ENCODE peak calls at places on chromosomes 4 and X, in six cellular contexts. N is breast epithelium, F is astrocyte, J is pancreas, K is A549, B is left ventricle myocardium inferior. I is an unnamed sample.

GRCh38 chr4:144209491-144209890 is 69.0 kb upstream of the GYPA start:
- DNase-seq in B (no peak), J (no peak), K (no peak), N (no peak), F (no peak), I (no peak)

GRCh38 chrX:138463476-138463875 is 248.0 kb downstream of the FGF13 start:
- DNase-seq in N (no peak), F (no peak), K (no peak), B (no peak), J (no peak), I (no peak)

GRCh38 chrX:114626323-114626722 is 42.4 kb downstream of the HTR2C start:
- DNase-seq in F (no peak), N (no peak), B (no peak), K (peak; percentile 13), J (no peak), I (peak; percentile 44)

GRCh38 chr4:100635899-100636298 is 118.1 kb upstream of the EMCN start:
- DNase-seq in F (no peak), K (no peak), J (peak; percentile 27), B (no peak), N (no peak), I (no peak)

GRCh38 chr4:16225139-16225538 is 1.1 kb downstream of the TAPT1 start:
- DNase-seq in N (no peak), B (no peak), J (no peak), F (peak; percentile 36), K (peak; percentile 4), I (peak; percentile 58)

GRCh38 chr4:127015616-127016015 is 617.1 kb upstream of the INTU start:
- DNase-seq in N (no peak), B (no peak), K (no peak), J (no peak), F (peak; percentile 16), I (no peak)

GRCh38 chr4:48047896-48048295 is 31.3 kb downstream of the NIPAL1 start:
- DNase-seq in J (no peak), F (no peak), B (peak; percentile 35), N (no peak), K (no peak), I (no peak)

GRCh38 chr4:38565271-38566199 is 98.5 kb upstream of the KLF3 start:
- DNase-seq in K (peak; percentile 11), N (peak; percentile 56), J (no peak), F (peak; percentile 78), B (peak; percentile 36), I (peak; percentile 54)

GRCh38 chr4:166657261-166657660 is 577.0 kb downstream of the SPOCK3 start:
- DNase-seq in K (no peak), J (no peak), F (peak; percentile 74), B (no peak), N (no peak), I (peak; percentile 30)

GRCh38 chrX:41522681-41523080 is 75.5 kb downstream of the NYX start:
- DNase-seq in B (no peak), F (no peak), K (no peak), J (no peak), N (no peak), I (no peak)

GRCh38 chr4:83392562-83392961 is 57.9 kb upstream of the HPSE start:
- DNase-seq in J (no peak), K (no peak), F (no peak), B (no peak), N (no peak), I (peak; percentile 3)

GRCh38 chrX:1419545-1420355 is 27.8 kb upstream of the SLC25A6 start:
- DNase-seq in F (no peak), B (no peak), N (no peak), K (no peak), J (peak; percentile 56), I (no peak)

GRCh38 chr4:116639070-116639577 is 446.3 kb downstream of the TRAM1L1 start:
- DNase-seq in N (no peak), J (no peak), K (no peak), B (no peak), F (no peak), I (no peak)

GRCh38 chr4:156949373-156949814 is 22.2 kb downstream of the PDGFC start:
- DNase-seq in J (no peak), F (peak; percentile 95), K (peak; percentile 83), B (no peak), N (no peak), I (peak; percentile 90)

GRCh38 chrX:153474718-153475117 is 4.3 kb upstream of the HAUS7 start:
- DNase-seq in F (peak; percentile 50), K (no peak), N (peak; percentile 60), J (no peak), B (peak; percentile 71), I (peak; percentile 45)

GRCh38 chrX:31500920-31501319 is 429.1 kb upstream of the FTHL17 start:
- DNase-seq in B (no peak), K (no peak), N (no peak), J (no peak), F (peak; percentile 69), I (peak; percentile 66)

DNA sequence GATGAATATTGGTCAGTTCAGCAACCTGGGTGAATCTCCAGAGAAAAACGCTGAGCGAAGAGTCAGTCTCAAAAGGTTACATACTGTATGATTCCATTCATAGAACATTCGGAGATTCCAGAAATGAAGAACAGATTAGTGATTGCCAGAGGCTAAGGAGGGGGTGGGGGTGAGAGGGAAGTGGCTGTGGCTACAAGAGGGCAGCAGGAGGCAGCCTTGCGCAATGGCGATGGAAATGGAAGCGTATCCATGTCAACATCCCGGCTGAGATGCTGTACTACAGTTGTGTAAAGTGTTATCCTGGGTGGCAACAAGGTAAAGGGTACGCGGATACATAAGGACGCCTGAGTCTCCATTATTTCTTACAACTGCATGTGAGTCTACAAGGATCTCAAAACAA is 18.0 kb downstream of the LYAR start:
- DNase-seq in F (no peak), K (peak; percentile 12), J (no peak), B (no peak), N (no peak), I (peak; percentile 74)
- TF ChIP-seq CTCF in F (no peak), K (no peak), J (no peak), B (no peak), N (no peak), I (no peak)

GRCh38 chr4:72911316-72911715 is 158.2 kb downstream of the COX18 start:
- DNase-seq in B (no peak), N (no peak), J (no peak), F (no peak), K (no peak), I (no peak)

GRCh38 chr4:72909461-72909860 is 160.1 kb downstream of the COX18 start:
- DNase-seq in K (no peak), N (no peak), F (no peak), J (no peak), B (no peak), I (peak; percentile 46)
- TF ChIP-seq CTCF in K (no peak), N (peak; percentile 22), F (no peak), J (no peak), B (peak; percentile 51), I (peak; percentile 56)

GRCh38 chr4:36207367-36207766 is 36.9 kb downstream of the ARAP2 start:
- DNase-seq in F (no peak), K (no peak), N (no peak), B (no peak), J (no peak), I (no peak)
- TF ChIP-seq CTCF in F (no peak), K (no peak), N (no peak), B (no peak), J (no peak), I (no peak)

GRCh38 chr4:66108898-66109297 is 438.6 kb upstream of the EPHA5 start:
- DNase-seq in F (no peak), J (no peak), N (no peak), K (no peak), B (no peak), I (peak; percentile 2)
- TF ChIP-seq CTCF in F (no peak), J (no peak), N (no peak), K (no peak), B (no peak), I (no peak)

DNA sequence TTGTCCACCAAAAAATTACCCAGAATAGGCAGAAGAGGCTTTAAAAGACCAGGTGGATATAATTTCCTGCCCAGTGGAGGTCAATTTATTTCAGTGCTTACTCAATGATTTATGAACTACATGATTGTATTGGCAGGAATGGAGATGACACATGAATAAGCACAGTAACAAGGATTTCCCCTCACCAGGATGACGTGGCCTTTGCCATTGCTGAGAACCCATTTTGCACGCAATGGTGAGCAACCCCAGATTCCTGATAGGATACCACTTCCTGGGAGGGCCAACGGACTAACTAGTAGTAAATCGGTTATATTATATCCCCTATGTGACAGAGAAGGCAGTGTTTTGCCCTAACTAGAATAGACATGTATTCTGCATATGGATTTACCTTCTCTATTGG is 11.6 kb upstream of the TTC29 start:
- DNase-seq in F (peak; percentile 93), N (no peak), J (no peak), K (peak; percentile 27), B (no peak), I (peak; percentile 35)
- TF ChIP-seq CTCF in F (no peak), N (no peak), J (no peak), K (no peak), B (no peak), I (no peak)

GRCh38 chrX:131059231-131059630 is 1.1 kb downstream of the ARHGAP36 start:
- DNase-seq in K (no peak), B (no peak), J (no peak), N (no peak), F (no peak), I (no peak)

GRCh38 chrX:131067216-131067615 is 9.1 kb downstream of the ARHGAP36 start:
- DNase-seq in N (no peak), F (no peak), K (no peak), B (no peak), J (peak; percentile 53), I (no peak)

GRCh38 chrX:131060147-131060546 is 2.0 kb downstream of the ARHGAP36 start:
- DNase-seq in F (no peak), J (no peak), B (no peak), K (no peak), N (no peak), I (no peak)

GRCh38 chrX:131066237-131066636 is 8.1 kb downstream of the ARHGAP36 start:
- DNase-seq in J (no peak), F (no peak), B (no peak), K (no peak), N (no peak), I (no peak)

DNA sequence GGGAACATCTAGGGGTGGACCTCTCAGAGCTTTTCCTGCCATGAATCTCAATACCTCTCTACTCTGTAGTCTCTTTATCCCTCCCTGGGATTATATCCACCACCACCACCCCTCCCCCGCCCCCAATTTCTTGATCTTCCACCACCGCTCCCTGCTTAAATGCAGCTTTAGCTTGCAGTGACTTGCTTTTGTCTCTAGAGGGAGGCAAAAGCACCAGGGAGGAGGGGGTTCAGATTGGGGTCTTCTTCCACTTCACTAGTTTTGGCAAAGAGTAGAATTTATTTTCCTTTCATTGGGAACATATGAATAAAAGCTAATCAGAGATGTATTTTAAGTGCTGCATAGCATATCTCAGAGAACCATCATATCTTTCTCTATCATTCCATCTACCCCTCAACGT is 5.5 kb downstream of the ARHGAP36 start:
- DNase-seq in J (no peak), F (no peak), N (no peak), K (no peak), B (no peak), I (no peak)
- TF ChIP-seq CTCF in J (no peak), F (no peak), N (no peak), K (no peak), B (no peak), I (no peak)

DNA sequence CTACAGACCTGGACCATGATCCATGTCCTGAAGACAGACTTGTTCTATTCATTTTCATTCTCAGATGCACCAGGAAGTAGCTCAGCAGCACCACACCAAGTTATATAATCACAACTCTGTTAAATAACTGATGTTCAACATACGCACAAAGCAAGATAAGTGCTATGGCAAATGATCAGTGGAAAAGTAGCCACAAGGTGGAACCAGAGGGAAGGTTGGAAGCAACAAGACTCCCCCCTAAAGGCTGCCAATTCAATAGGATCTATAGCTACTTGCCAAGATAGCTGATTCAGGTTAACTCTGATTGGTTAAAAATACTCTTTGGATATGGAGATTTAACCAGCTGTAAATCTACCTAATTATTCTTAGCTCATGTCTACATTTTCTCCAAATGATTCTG is 23.7 kb upstream of the FAM47B start:
- DNase-seq in K (peak; percentile 70), J (no peak), B (no peak), N (no peak), F (peak; percentile 40), I (peak; percentile 84)
- TF ChIP-seq CTCF in K (peak; percentile 58), J (no peak), B (peak; percentile 26), N (no peak), F (peak; percentile 43), I (peak; percentile 74)